ENCODE peak calls at places on chromosomes 7 and 10, in six cellular contexts. Q is transverse colon, N is prostate gland, F is GM23338, P is vagina, Y is HCT116. W is an unnamed sample.

GRCh38 chr10:73591935-73592699 is 975 bp upstream of the USP54 start:
- DNase-seq in Q (peak), N (peak), F (peak), P (no peak), Y (peak), W (no peak)

GRCh38 chr7:977326-978048 is 2.1 kb upstream of the COX19 start:
- DNase-seq in Q (peak), N (peak), F (no peak), P (no peak), Y (no peak), W (no peak)

GRCh38 chr10:84537447-84537931 is 209.1 kb downstream of the CCSER2 start:
- DNase-seq in Q (peak), N (peak), F (peak), P (no peak), Y (peak), W (peak)

GRCh38 chr7:84207620-84208019 is 13.0 kb upstream of the SEMA3A start:
- DNase-seq in Q (no peak), N (no peak), F (no peak), P (no peak), Y (no peak), W (no peak)

GRCh38 chr10:125694874-125695273 is 11.9 kb upstream of the TEX36 start:
- DNase-seq in Q (no peak), N (peak), F (no peak), P (no peak), Y (no peak), W (no peak)

GRCh38 chr7:157460721-157461120 is 123.9 kb downstream of the DNAJB6 start:
- DNase-seq in Q (no peak), N (no peak), F (no peak), P (no peak), Y (no peak), W (no peak)

GRCh38 chr10:21533577-21534475 is at the start of gene MLLT10:
- DNase-seq in Q (peak), N (peak), F (peak), P (no peak), Y (peak), W (peak)

GRCh38 chr10:71837085-71837827 is 13.8 kb downstream of the PSAP start:
- DNase-seq in Q (no peak), N (no peak), F (peak), P (no peak), Y (no peak), W (no peak)

GRCh38 chr7:41869091-41869490 is 166.2 kb upstream of the INHBA start:
- DNase-seq in Q (no peak), N (no peak), F (no peak), P (no peak), Y (no peak), W (no peak)

GRCh38 chr10:50473756-50474155 is 150.0 kb downstream of the SGMS1 start:
- DNase-seq in Q (no peak), N (no peak), F (no peak), P (no peak), Y (no peak), W (no peak)

GRCh38 chr7:93365341-93365740 is 133.2 kb downstream of the VPS50 start:
- DNase-seq in Q (no peak), N (no peak), F (no peak), P (no peak), Y (no peak), W (no peak)

GRCh38 chr7:123782071-123782798 is 33.4 kb upstream of the WASL start:
- DNase-seq in Q (no peak), N (no peak), F (no peak), P (no peak), Y (no peak), W (no peak)

GRCh38 chr7:85695041-85695990 is 508.5 kb upstream of the SEMA3D start:
- DNase-seq in Q (no peak), N (no peak), F (no peak), P (no peak), Y (no peak), W (no peak)

GRCh38 chr10:91097313-91097712 is 123.2 kb upstream of the PCGF5 start:
- DNase-seq in Q (no peak), N (no peak), F (no peak), P (no peak), Y (no peak), W (no peak)

GRCh38 chr10:114751856-114752255 is 69.7 kb upstream of the FHIP2A start:
- DNase-seq in Q (no peak), N (no peak), F (no peak), P (no peak), Y (no peak), W (no peak)

GRCh38 chr10:1327759-1328158 is 271.6 kb downstream of the WDR37 start:
- DNase-seq in Q (no peak), N (no peak), F (no peak), P (no peak), Y (no peak), W (no peak)

GRCh38 chr7:121954803-121955202 is 81.8 kb downstream of the PTPRZ1 start:
- DNase-seq in Q (no peak), N (no peak), F (no peak), P (no peak), Y (no peak), W (no peak)

GRCh38 chr10:28664369-28664740 is 13.0 kb upstream of the BAMBI start:
- DNase-seq in Q (no peak), N (no peak), F (no peak), P (peak), Y (no peak), W (no peak)

GRCh38 chr7:88289505-88290129 is 17.1 kb downstream of the STEAP4 start:
- DNase-seq in Q (no peak), N (peak), F (no peak), P (no peak), Y (peak), W (no peak)

GRCh38 chr7:23471090-23471859 is 984 bp upstream of the IGF2BP3 start:
- DNase-seq in Q (peak), N (no peak), F (peak), P (peak), Y (peak), W (peak)

GRCh38 chr7:149456770-149457421 is 4.0 kb downstream of the ZNF777 start:
- DNase-seq in Q (no peak), N (no peak), F (no peak), P (no peak), Y (no peak), W (no peak)

GRCh38 chr7:150420987-150421674 is 29.3 kb upstream of the GIMAP8 start:
- DNase-seq in Q (peak), N (peak), F (peak), P (no peak), Y (peak), W (peak)

GRCh38 chr10:31099664-31100063 is 68.0 kb upstream of the ZNF438 start:
- DNase-seq in Q (peak), N (peak), F (no peak), P (no peak), Y (peak), W (no peak)

GRCh38 chr7:46468753-46469356 is 547.8 kb upstream of the IGFBP3 start:
- DNase-seq in Q (no peak), N (no peak), F (peak), P (no peak), Y (peak), W (no peak)

GRCh38 chr7:19470031-19470430 is 238.8 kb downstream of the POLR1F start:
- DNase-seq in Q (no peak), N (no peak), F (no peak), P (no peak), Y (no peak), W (no peak)

GRCh38 chr7:131149840-131150239 is 177.8 kb upstream of the MKLN1 start:
- DNase-seq in Q (no peak), N (no peak), F (no peak), P (no peak), Y (no peak), W (no peak)
- TF ChIP-seq POLR2AphosphoS5 in Q (no peak), N (no peak), F (no peak), P (no peak), Y (no peak), W (no peak)

GRCh38 chr7:69862413-69863064 is 264.3 kb downstream of the AUTS2 start:
- DNase-seq in Q (no peak), N (no peak), F (no peak), P (no peak), Y (no peak), W (no peak)
- TF ChIP-seq POLR2AphosphoS5 in Q (no peak), N (no peak), F (no peak), P (no peak), Y (no peak), W (no peak)

GRCh38 chr7:100863406-100863950 is 3.7 kb upstream of the TRIP6 start:
- DNase-seq in Q (no peak), N (no peak), F (no peak), P (no peak), Y (no peak), W (no peak)

GRCh38 chr7:100861616-100861985 is 5.6 kb upstream of the TRIP6 start:
- DNase-seq in Q (no peak), N (no peak), F (no peak), P (no peak), Y (no peak), W (no peak)

GRCh38 chr7:100860702-100861615 is 6.2 kb upstream of the TRIP6 start:
- DNase-seq in Q (no peak), N (no peak), F (no peak), P (no peak), Y (no peak), W (no peak)

GRCh38 chr7:100856871-100857282 is 4.4 kb downstream of the SLC12A9 start:
- DNase-seq in Q (no peak), N (no peak), F (peak), P (no peak), Y (no peak), W (no peak)

DNA sequence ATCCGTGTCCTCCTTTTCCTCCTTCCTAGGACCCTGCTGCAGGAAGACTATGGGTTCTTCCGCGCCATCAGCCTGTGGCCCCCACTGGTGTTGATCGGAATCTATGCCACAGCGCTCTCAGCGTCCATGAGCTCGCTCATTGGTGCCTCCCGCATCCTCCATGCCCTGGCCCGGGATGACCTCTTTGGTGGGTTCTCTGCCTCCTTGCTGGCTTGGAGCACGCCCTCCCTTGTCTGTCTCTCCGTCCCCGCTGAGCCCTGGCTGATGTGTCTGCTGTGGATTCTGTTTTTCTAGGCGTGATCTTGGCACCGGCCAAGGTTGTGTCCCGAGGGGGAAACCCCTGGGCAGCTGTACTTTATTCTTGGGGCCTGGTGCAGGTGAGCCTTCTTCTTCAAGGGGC is 7.3 kb upstream of the TRIP6 start:
- DNase-seq in Q (no peak), N (no peak), F (no peak), P (no peak), Y (no peak), W (no peak)
- TF ChIP-seq POLR2AphosphoS5 in Q (no peak), N (no peak), F (no peak), P (no peak), Y (no peak), W (no peak)

GRCh38 chr10:62044569-62044968 is 143.1 kb downstream of the ARID5B start:
- DNase-seq in Q (no peak), N (no peak), F (no peak), P (no peak), Y (no peak), W (no peak)

GRCh38 chr10:62047960-62048383 is 146.5 kb downstream of the ARID5B start:
- DNase-seq in Q (peak), N (peak), F (no peak), P (no peak), Y (no peak), W (no peak)

GRCh38 chr10:62046522-62047239 is 145.2 kb downstream of the ARID5B start:
- DNase-seq in Q (no peak), N (no peak), F (no peak), P (no peak), Y (no peak), W (no peak)

GRCh38 chr10:62047240-62047897 is 145.9 kb downstream of the ARID5B start:
- DNase-seq in Q (no peak), N (no peak), F (no peak), P (no peak), Y (no peak), W (no peak)

DNA sequence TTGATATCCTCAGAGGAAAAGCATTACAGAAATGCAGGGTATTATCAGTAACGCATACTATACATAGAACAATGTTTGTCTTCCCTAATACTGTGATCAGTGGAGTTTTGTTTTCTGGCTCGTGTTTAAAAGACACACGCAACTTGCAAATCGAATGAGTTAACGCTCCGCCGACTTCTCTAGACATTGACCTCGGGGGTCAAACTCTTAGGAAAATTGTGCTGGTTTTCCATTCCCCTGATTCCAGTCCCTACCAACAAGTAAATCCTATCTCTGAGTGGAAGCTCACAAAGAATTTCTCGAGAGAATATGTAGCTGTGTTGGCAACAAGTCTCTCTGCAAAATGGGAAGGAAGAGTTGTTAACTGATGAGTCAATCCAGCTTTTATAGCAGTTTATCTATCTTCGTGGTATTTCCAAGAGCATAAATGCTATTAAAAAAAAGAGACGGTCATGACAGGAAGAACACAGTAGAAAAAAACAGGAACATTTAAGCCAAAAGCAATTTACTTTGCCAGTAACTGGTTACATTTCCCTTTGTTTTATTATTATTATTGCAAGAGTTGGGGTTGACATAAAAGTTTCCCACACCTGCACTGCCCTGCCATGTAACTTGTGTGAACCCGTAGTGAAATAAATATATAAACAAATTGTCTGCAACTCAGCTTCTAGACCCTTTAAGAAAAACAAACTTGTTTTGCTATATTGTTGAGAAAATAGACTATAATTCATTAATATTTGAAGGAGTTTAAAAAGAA is 144.4 kb downstream of the ARID5B start:
- DNase-seq in Q (no peak), N (no peak), F (no peak), P (no peak), Y (no peak), W (no peak)
- TF ChIP-seq POLR2AphosphoS5 in Q (peak), N (peak), F (no peak), P (peak), Y (no peak), W (no peak)

DNA sequence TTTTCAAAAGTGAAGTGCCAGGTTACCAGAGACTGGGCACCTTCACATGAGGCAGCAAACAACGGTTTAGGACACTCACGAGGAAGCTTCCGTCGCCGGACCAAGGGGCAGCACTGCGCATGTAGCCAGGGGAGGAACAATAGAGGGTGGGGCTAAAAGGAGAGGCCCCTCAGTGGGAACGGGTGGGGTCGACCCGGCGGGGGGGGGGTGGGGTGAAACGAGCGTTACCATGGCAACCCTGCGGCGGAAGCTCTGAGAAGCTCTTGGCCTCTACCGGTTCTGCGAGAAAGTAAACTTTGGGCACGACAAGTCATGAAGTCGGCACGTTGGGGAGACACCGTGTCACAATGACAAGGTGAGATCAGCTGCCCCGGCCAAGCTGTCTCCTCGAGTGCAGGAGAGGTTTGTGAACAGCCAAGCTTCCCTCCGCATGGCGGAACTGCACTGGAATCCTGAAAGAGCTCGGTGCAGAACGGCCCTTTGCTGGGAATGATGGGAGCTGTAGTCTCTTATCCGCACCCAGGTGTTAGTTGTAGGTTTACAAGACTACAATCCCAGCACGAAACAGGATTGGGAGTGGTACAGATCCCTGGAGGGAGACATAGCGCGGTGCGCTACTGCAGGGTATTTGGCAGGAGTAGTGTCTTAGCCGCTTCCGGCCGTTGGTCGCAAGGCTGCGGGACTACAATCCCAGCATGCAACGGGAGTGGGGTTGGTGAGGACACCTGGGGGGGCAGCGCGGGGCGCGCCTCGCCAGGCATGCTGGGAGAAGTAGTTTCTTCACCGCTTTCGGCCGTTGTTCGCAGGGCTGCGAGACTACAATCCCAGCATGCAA is 72.8 kb upstream of the ZNF722 start:
- DNase-seq in Q (peak), N (peak), F (no peak), P (no peak), Y (no peak), W (no peak)
- TF ChIP-seq POLR2AphosphoS5 in Q (no peak), N (peak), F (no peak), P (peak), Y (no peak), W (no peak)

GRCh38 chr10:95556994-95557767 is 4.0 kb downstream of the SORBS1 start:
- DNase-seq in Q (no peak), N (no peak), F (no peak), P (no peak), Y (no peak), W (no peak)
- TF ChIP-seq POLR2AphosphoS5 in Q (no peak), N (no peak), F (no peak), P (no peak), Y (no peak), W (no peak)

DNA sequence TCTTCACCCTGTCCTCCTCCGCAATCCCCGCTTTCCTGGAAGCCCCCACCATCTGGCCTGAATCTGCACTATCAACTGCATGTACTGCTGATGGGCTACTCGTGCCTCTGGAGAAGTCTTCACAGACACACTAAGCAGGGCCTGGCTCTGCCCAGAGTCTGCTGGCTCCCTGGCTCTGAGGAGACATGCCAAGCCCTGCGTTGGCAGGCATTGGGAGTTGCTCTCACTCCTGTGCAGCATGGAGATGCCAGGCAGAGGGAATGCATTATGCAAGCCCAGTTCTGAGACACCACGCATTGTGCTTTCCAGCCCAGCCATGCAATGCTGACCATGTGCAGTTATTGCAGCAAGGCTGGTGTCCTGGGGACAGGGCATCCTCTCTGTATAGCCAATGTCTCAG is 314.6 kb downstream of the CXCL12 start:
- DNase-seq in Q (peak), N (no peak), F (no peak), P (no peak), Y (no peak), W (no peak)
- TF ChIP-seq POLR2AphosphoS5 in Q (peak), N (no peak), F (no peak), P (no peak), Y (no peak), W (no peak)

GRCh38 chr10:82742478-82742877 is 867.5 kb downstream of the NRG3 start:
- DNase-seq in Q (no peak), N (no peak), F (peak), P (no peak), Y (no peak), W (no peak)
- TF ChIP-seq POLR2AphosphoS5 in Q (no peak), N (no peak), F (no peak), P (no peak), Y (no peak), W (no peak)

DNA sequence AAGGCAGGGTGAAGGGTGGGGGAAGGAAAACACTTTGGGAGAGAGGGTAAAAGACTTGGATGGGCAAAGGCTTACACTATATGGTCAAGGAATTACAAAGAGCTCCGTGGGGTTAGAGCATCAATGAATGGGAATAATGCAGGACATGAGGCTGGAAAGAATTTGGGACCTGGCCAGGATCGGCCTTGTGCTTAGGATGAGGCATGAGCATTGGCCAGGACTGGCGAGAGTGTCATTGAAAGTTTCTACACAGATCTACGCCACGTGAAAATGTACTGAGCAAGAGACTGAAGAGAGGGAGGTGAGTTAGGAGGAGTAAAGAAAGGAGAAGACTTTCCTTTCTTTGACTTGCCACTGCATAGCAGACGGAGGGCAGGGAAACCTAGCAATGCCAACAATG is 142.8 kb downstream of the PTEN start:
- DNase-seq in Q (no peak), N (no peak), F (no peak), P (no peak), Y (no peak), W (no peak)
- TF ChIP-seq POLR2AphosphoS5 in Q (no peak), N (no peak), F (no peak), P (no peak), Y (no peak), W (no peak)

GRCh38 chr7:73894851-73895441 is 34.0 kb downstream of the TMEM270 start:
- DNase-seq in Q (peak), N (no peak), F (no peak), P (no peak), Y (no peak), W (no peak)
- TF ChIP-seq POLR2AphosphoS5 in Q (peak), N (no peak), F (no peak), P (peak), Y (no peak), W (no peak)

W was measured in GM12892.